ENCODE peak calls at places on chromosome 21, in nine cellular contexts. One of them, this sample, is unnamed.

GRCh38 chr21:8991088-8991907 is 1530.1 kb upstream of the TPTE start:
- DNase-seq in MCF 10A: no peak
- DNase-seq in stimulated activated CD4-positive, alpha-beta T cell treated with anti-CD3 and anti-CD28 coated beads, Interleukin-4, amount 100 ng/mL, for 1 hour: no peak
- DNase-seq in hypothalamus: no peak
- DNase-seq in ureter: no peak
- DNase-seq in foreskin fibroblast: no peak
- DNase-seq in AML-193: no peak
- DNase-seq in stimulated activated CD8-positive, alpha-beta memory T cell treated with anti-CD3 and anti-CD28 coated beads, Interleukin-4, amount 100 ng/mL, for 24 hours: no peak
- DNase-seq in iris pigment epithelial cell: no peak
- DNase-seq in this sample: no peak

GRCh38 chr21:38363684-38364083 is 106.9 kb downstream of the KCNJ15 start:
- DNase-seq in ureter: no peak
- DNase-seq in AML-193: peak; percentile 34
- DNase-seq in stimulated activated CD4-positive, alpha-beta T cell treated with anti-CD3 and anti-CD28 coated beads, Interleukin-4, amount 100 ng/mL, for 1 hour: no peak
- DNase-seq in foreskin fibroblast: no peak
- DNase-seq in MCF 10A: no peak
- DNase-seq in hypothalamus: no peak
- DNase-seq in iris pigment epithelial cell: no peak
- DNase-seq in stimulated activated CD8-positive, alpha-beta memory T cell treated with anti-CD3 and anti-CD28 coated beads, Interleukin-4, amount 100 ng/mL, for 24 hours: no peak
- DNase-seq in this sample: no peak

GRCh38 chr21:39386194-39386593 is 37.3 kb upstream of the HMGN1 start:
- DNase-seq in stimulated activated CD4-positive, alpha-beta T cell treated with anti-CD3 and anti-CD28 coated beads, Interleukin-4, amount 100 ng/mL, for 1 hour: peak; percentile 13
- DNase-seq in foreskin fibroblast: no peak
- DNase-seq in stimulated activated CD8-positive, alpha-beta memory T cell treated with anti-CD3 and anti-CD28 coated beads, Interleukin-4, amount 100 ng/mL, for 24 hours: no peak
- DNase-seq in MCF 10A: no peak
- DNase-seq in hypothalamus: no peak
- DNase-seq in ureter: no peak
- DNase-seq in AML-193: no peak
- DNase-seq in iris pigment epithelial cell: no peak
- DNase-seq in this sample: no peak

GRCh38 chr21:41425954-41426655 is at the start of gene MX1:
- DNase-seq in stimulated activated CD8-positive, alpha-beta memory T cell treated with anti-CD3 and anti-CD28 coated beads, Interleukin-4, amount 100 ng/mL, for 24 hours: peak; percentile 70
- DNase-seq in hypothalamus: peak; percentile 21
- DNase-seq in stimulated activated CD4-positive, alpha-beta T cell treated with anti-CD3 and anti-CD28 coated beads, Interleukin-4, amount 100 ng/mL, for 1 hour: peak; percentile 88
- DNase-seq in foreskin fibroblast: peak; percentile 7
- DNase-seq in ureter: peak; percentile 76
- DNase-seq in MCF 10A: no peak
- DNase-seq in AML-193: peak; percentile 15
- DNase-seq in iris pigment epithelial cell: peak; percentile 43
- DNase-seq in this sample: peak; percentile 27

GRCh38 chr21:46411691-46412090 is 47.0 kb upstream of the DIP2A start:
- DNase-seq in AML-193: no peak
- DNase-seq in stimulated activated CD8-positive, alpha-beta memory T cell treated with anti-CD3 and anti-CD28 coated beads, Interleukin-4, amount 100 ng/mL, for 24 hours: no peak
- DNase-seq in ureter: no peak
- DNase-seq in foreskin fibroblast: no peak
- DNase-seq in iris pigment epithelial cell: no peak
- DNase-seq in MCF 10A: no peak
- DNase-seq in hypothalamus: no peak
- DNase-seq in stimulated activated CD4-positive, alpha-beta T cell treated with anti-CD3 and anti-CD28 coated beads, Interleukin-4, amount 100 ng/mL, for 1 hour: no peak
- DNase-seq in this sample: no peak

GRCh38 chr21:28135646-28136045 is 857.0 kb downstream of the LTN1 start:
- DNase-seq in hypothalamus: no peak
- DNase-seq in ureter: no peak
- DNase-seq in stimulated activated CD8-positive, alpha-beta memory T cell treated with anti-CD3 and anti-CD28 coated beads, Interleukin-4, amount 100 ng/mL, for 24 hours: no peak
- DNase-seq in iris pigment epithelial cell: no peak
- DNase-seq in MCF 10A: no peak
- DNase-seq in stimulated activated CD4-positive, alpha-beta T cell treated with anti-CD3 and anti-CD28 coated beads, Interleukin-4, amount 100 ng/mL, for 1 hour: no peak
- DNase-seq in foreskin fibroblast: no peak
- DNase-seq in AML-193: no peak
- DNase-seq in this sample: no peak

GRCh38 chr21:15531986-15532385 is 197.8 kb upstream of the USP25 start:
- DNase-seq in stimulated activated CD4-positive, alpha-beta T cell treated with anti-CD3 and anti-CD28 coated beads, Interleukin-4, amount 100 ng/mL, for 1 hour: no peak
- DNase-seq in AML-193: no peak
- DNase-seq in iris pigment epithelial cell: no peak
- DNase-seq in hypothalamus: no peak
- DNase-seq in ureter: no peak
- DNase-seq in foreskin fibroblast: no peak
- DNase-seq in MCF 10A: no peak
- DNase-seq in stimulated activated CD8-positive, alpha-beta memory T cell treated with anti-CD3 and anti-CD28 coated beads, Interleukin-4, amount 100 ng/mL, for 24 hours: no peak
- DNase-seq in this sample: no peak

GRCh38 chr21:16117851-16118592 is 388.2 kb downstream of the USP25 start:
- DNase-seq in AML-193: no peak
- DNase-seq in stimulated activated CD4-positive, alpha-beta T cell treated with anti-CD3 and anti-CD28 coated beads, Interleukin-4, amount 100 ng/mL, for 1 hour: no peak
- DNase-seq in ureter: no peak
- DNase-seq in stimulated activated CD8-positive, alpha-beta memory T cell treated with anti-CD3 and anti-CD28 coated beads, Interleukin-4, amount 100 ng/mL, for 24 hours: no peak
- DNase-seq in MCF 10A: peak; percentile 17
- DNase-seq in foreskin fibroblast: peak; percentile 75
- DNase-seq in iris pigment epithelial cell: peak; percentile 94
- DNase-seq in hypothalamus: no peak
- DNase-seq in this sample: no peak

GRCh38 chr21:45001134-45002095 is 61.6 kb downstream of the SLX9 start:
- DNase-seq in AML-193: no peak
- DNase-seq in stimulated activated CD8-positive, alpha-beta memory T cell treated with anti-CD3 and anti-CD28 coated beads, Interleukin-4, amount 100 ng/mL, for 24 hours: no peak
- DNase-seq in foreskin fibroblast: peak; percentile 76
- DNase-seq in ureter: peak; percentile 74
- DNase-seq in stimulated activated CD4-positive, alpha-beta T cell treated with anti-CD3 and anti-CD28 coated beads, Interleukin-4, amount 100 ng/mL, for 1 hour: peak; percentile 1
- DNase-seq in MCF 10A: peak; percentile 89
- DNase-seq in iris pigment epithelial cell: peak; percentile 54
- DNase-seq in hypothalamus: peak; percentile 30
- DNase-seq in this sample: no peak

GRCh38 chr21:38979271-38980196 is 173.8 kb downstream of the ETS2 start:
- DNase-seq in hypothalamus: no peak
- DNase-seq in ureter: no peak
- DNase-seq in foreskin fibroblast: no peak
- DNase-seq in iris pigment epithelial cell: peak; percentile 73
- DNase-seq in MCF 10A: peak; percentile 22
- DNase-seq in stimulated activated CD8-positive, alpha-beta memory T cell treated with anti-CD3 and anti-CD28 coated beads, Interleukin-4, amount 100 ng/mL, for 24 hours: no peak
- DNase-seq in stimulated activated CD4-positive, alpha-beta T cell treated with anti-CD3 and anti-CD28 coated beads, Interleukin-4, amount 100 ng/mL, for 1 hour: no peak
- DNase-seq in AML-193: peak; percentile 61
- DNase-seq in this sample: no peak

GRCh38 chr21:25191141-25191540 is 416.1 kb downstream of the MRPL39 start:
- DNase-seq in iris pigment epithelial cell: no peak
- DNase-seq in AML-193: no peak
- DNase-seq in ureter: no peak
- DNase-seq in MCF 10A: no peak
- DNase-seq in foreskin fibroblast: no peak
- DNase-seq in stimulated activated CD4-positive, alpha-beta T cell treated with anti-CD3 and anti-CD28 coated beads, Interleukin-4, amount 100 ng/mL, for 1 hour: no peak
- DNase-seq in stimulated activated CD8-positive, alpha-beta memory T cell treated with anti-CD3 and anti-CD28 coated beads, Interleukin-4, amount 100 ng/mL, for 24 hours: no peak
- DNase-seq in hypothalamus: no peak
- DNase-seq in this sample: no peak

GRCh38 chr21:45415943-45416611 is 11.1 kb downstream of the COL18A1 start:
- DNase-seq in ureter: no peak
- DNase-seq in AML-193: no peak
- DNase-seq in hypothalamus: no peak
- DNase-seq in stimulated activated CD4-positive, alpha-beta T cell treated with anti-CD3 and anti-CD28 coated beads, Interleukin-4, amount 100 ng/mL, for 1 hour: no peak
- DNase-seq in foreskin fibroblast: no peak
- DNase-seq in iris pigment epithelial cell: no peak
- DNase-seq in stimulated activated CD8-positive, alpha-beta memory T cell treated with anti-CD3 and anti-CD28 coated beads, Interleukin-4, amount 100 ng/mL, for 24 hours: no peak
- DNase-seq in MCF 10A: no peak
- DNase-seq in this sample: no peak

GRCh38 chr21:45756029-45756428 is 112.5 kb downstream of the PCBP3 start:
- DNase-seq in stimulated activated CD8-positive, alpha-beta memory T cell treated with anti-CD3 and anti-CD28 coated beads, Interleukin-4, amount 100 ng/mL, for 24 hours: no peak
- DNase-seq in stimulated activated CD4-positive, alpha-beta T cell treated with anti-CD3 and anti-CD28 coated beads, Interleukin-4, amount 100 ng/mL, for 1 hour: no peak
- DNase-seq in MCF 10A: no peak
- DNase-seq in hypothalamus: no peak
- DNase-seq in ureter: no peak
- DNase-seq in AML-193: no peak
- DNase-seq in foreskin fibroblast: no peak
- DNase-seq in iris pigment epithelial cell: no peak
- DNase-seq in this sample: no peak

GRCh38 chr21:33428669-33429068 is 25.5 kb downstream of the IFNGR2 start:
- DNase-seq in AML-193: no peak
- DNase-seq in hypothalamus: no peak
- DNase-seq in MCF 10A: peak; percentile 99
- DNase-seq in ureter: no peak
- DNase-seq in iris pigment epithelial cell: no peak
- DNase-seq in stimulated activated CD8-positive, alpha-beta memory T cell treated with anti-CD3 and anti-CD28 coated beads, Interleukin-4, amount 100 ng/mL, for 24 hours: no peak
- DNase-seq in stimulated activated CD4-positive, alpha-beta T cell treated with anti-CD3 and anti-CD28 coated beads, Interleukin-4, amount 100 ng/mL, for 1 hour: no peak
- DNase-seq in foreskin fibroblast: peak; percentile 34
- DNase-seq in this sample: no peak

GRCh38 chr21:32516729-32517649 is 68.3 kb downstream of the TCP10L start:
- DNase-seq in MCF 10A: peak; percentile 89
- DNase-seq in iris pigment epithelial cell: peak; percentile 90
- DNase-seq in foreskin fibroblast: peak; percentile 84
- DNase-seq in AML-193: no peak
- DNase-seq in ureter: no peak
- DNase-seq in stimulated activated CD4-positive, alpha-beta T cell treated with anti-CD3 and anti-CD28 coated beads, Interleukin-4, amount 100 ng/mL, for 1 hour: no peak
- DNase-seq in stimulated activated CD8-positive, alpha-beta memory T cell treated with anti-CD3 and anti-CD28 coated beads, Interleukin-4, amount 100 ng/mL, for 24 hours: no peak
- DNase-seq in hypothalamus: no peak
- DNase-seq in this sample: no peak

GRCh38 chr21:43767980-43768867 is 7.9 kb downstream of the CSTB start:
- DNase-seq in ureter: peak; percentile 80
- DNase-seq in AML-193: no peak
- DNase-seq in stimulated activated CD8-positive, alpha-beta memory T cell treated with anti-CD3 and anti-CD28 coated beads, Interleukin-4, amount 100 ng/mL, for 24 hours: no peak
- DNase-seq in iris pigment epithelial cell: peak; percentile 89
- DNase-seq in stimulated activated CD4-positive, alpha-beta T cell treated with anti-CD3 and anti-CD28 coated beads, Interleukin-4, amount 100 ng/mL, for 1 hour: no peak
- DNase-seq in hypothalamus: peak; percentile 27
- DNase-seq in foreskin fibroblast: peak; percentile 63
- DNase-seq in MCF 10A: peak; percentile 94
- DNase-seq in this sample: no peak

GRCh38 chr21:30329203-30329868 is 8.2 kb downstream of the KRTAP27-1 start:
- DNase-seq in stimulated activated CD4-positive, alpha-beta T cell treated with anti-CD3 and anti-CD28 coated beads, Interleukin-4, amount 100 ng/mL, for 1 hour: no peak
- DNase-seq in ureter: no peak
- DNase-seq in foreskin fibroblast: no peak
- DNase-seq in hypothalamus: no peak
- DNase-seq in MCF 10A: peak; percentile 47
- DNase-seq in iris pigment epithelial cell: peak; percentile 23
- DNase-seq in AML-193: no peak
- DNase-seq in stimulated activated CD8-positive, alpha-beta memory T cell treated with anti-CD3 and anti-CD28 coated beads, Interleukin-4, amount 100 ng/mL, for 24 hours: no peak
- DNase-seq in this sample: no peak

GRCh38 chr21:26843912-26844257 is 1.3 kb downstream of the ADAMTS1 start:
- DNase-seq in hypothalamus: no peak
- DNase-seq in stimulated activated CD8-positive, alpha-beta memory T cell treated with anti-CD3 and anti-CD28 coated beads, Interleukin-4, amount 100 ng/mL, for 24 hours: no peak
- DNase-seq in stimulated activated CD4-positive, alpha-beta T cell treated with anti-CD3 and anti-CD28 coated beads, Interleukin-4, amount 100 ng/mL, for 1 hour: no peak
- DNase-seq in AML-193: no peak
- DNase-seq in foreskin fibroblast: no peak
- DNase-seq in MCF 10A: peak; percentile 49
- DNase-seq in ureter: no peak
- DNase-seq in iris pigment epithelial cell: peak; percentile 89
- DNase-seq in this sample: no peak

GRCh38 chr21:14843991-14844390 is 220.8 kb downstream of the NRIP1 start:
- DNase-seq in stimulated activated CD4-positive, alpha-beta T cell treated with anti-CD3 and anti-CD28 coated beads, Interleukin-4, amount 100 ng/mL, for 1 hour: no peak
- DNase-seq in foreskin fibroblast: no peak
- DNase-seq in hypothalamus: no peak
- DNase-seq in MCF 10A: no peak
- DNase-seq in ureter: no peak
- DNase-seq in stimulated activated CD8-positive, alpha-beta memory T cell treated with anti-CD3 and anti-CD28 coated beads, Interleukin-4, amount 100 ng/mL, for 24 hours: no peak
- DNase-seq in AML-193: no peak
- DNase-seq in iris pigment epithelial cell: peak; percentile 30
- DNase-seq in this sample: no peak

GRCh38 chr21:17264182-17264581 is 248.7 kb upstream of the CXADR start:
- DNase-seq in foreskin fibroblast: no peak
- DNase-seq in AML-193: no peak
- DNase-seq in MCF 10A: no peak
- DNase-seq in hypothalamus: no peak
- DNase-seq in stimulated activated CD8-positive, alpha-beta memory T cell treated with anti-CD3 and anti-CD28 coated beads, Interleukin-4, amount 100 ng/mL, for 24 hours: no peak
- DNase-seq in ureter: no peak
- DNase-seq in iris pigment epithelial cell: no peak
- DNase-seq in stimulated activated CD4-positive, alpha-beta T cell treated with anti-CD3 and anti-CD28 coated beads, Interleukin-4, amount 100 ng/mL, for 1 hour: no peak
- DNase-seq in this sample: no peak

GRCh38 chr21:44432841-44433790 is 22.2 kb upstream of the LRRC3 start:
- DNase-seq in stimulated activated CD4-positive, alpha-beta T cell treated with anti-CD3 and anti-CD28 coated beads, Interleukin-4, amount 100 ng/mL, for 1 hour: no peak
- DNase-seq in hypothalamus: no peak
- DNase-seq in AML-193: no peak
- DNase-seq in iris pigment epithelial cell: no peak
- DNase-seq in stimulated activated CD8-positive, alpha-beta memory T cell treated with anti-CD3 and anti-CD28 coated beads, Interleukin-4, amount 100 ng/mL, for 24 hours: no peak
- DNase-seq in ureter: no peak
- DNase-seq in MCF 10A: no peak
- DNase-seq in foreskin fibroblast: no peak
- DNase-seq in this sample: no peak

GRCh38 chr21:38544681-38545080 is 46.4 kb upstream of the ERG start:
- DNase-seq in stimulated activated CD8-positive, alpha-beta memory T cell treated with anti-CD3 and anti-CD28 coated beads, Interleukin-4, amount 100 ng/mL, for 24 hours: no peak
- DNase-seq in MCF 10A: peak; percentile 14
- DNase-seq in stimulated activated CD4-positive, alpha-beta T cell treated with anti-CD3 and anti-CD28 coated beads, Interleukin-4, amount 100 ng/mL, for 1 hour: no peak
- DNase-seq in hypothalamus: no peak
- DNase-seq in ureter: no peak
- DNase-seq in AML-193: no peak
- DNase-seq in iris pigment epithelial cell: peak; percentile 1
- DNase-seq in foreskin fibroblast: no peak
- DNase-seq in this sample: no peak

GRCh38 chr21:38716942-38717341 is 88.8 kb upstream of the ETS2 start:
- DNase-seq in stimulated activated CD8-positive, alpha-beta memory T cell treated with anti-CD3 and anti-CD28 coated beads, Interleukin-4, amount 100 ng/mL, for 24 hours: no peak
- DNase-seq in stimulated activated CD4-positive, alpha-beta T cell treated with anti-CD3 and anti-CD28 coated beads, Interleukin-4, amount 100 ng/mL, for 1 hour: no peak
- DNase-seq in AML-193: no peak
- DNase-seq in ureter: no peak
- DNase-seq in iris pigment epithelial cell: peak; percentile 34
- DNase-seq in MCF 10A: peak; percentile 15
- DNase-seq in hypothalamus: no peak
- DNase-seq in foreskin fibroblast: no peak
- DNase-seq in this sample: no peak

GRCh38 chr21:44985441-44986401 is 45.9 kb downstream of the SLX9 start:
- DNase-seq in stimulated activated CD4-positive, alpha-beta T cell treated with anti-CD3 and anti-CD28 coated beads, Interleukin-4, amount 100 ng/mL, for 1 hour: no peak
- DNase-seq in hypothalamus: no peak
- DNase-seq in AML-193: no peak
- DNase-seq in ureter: no peak
- DNase-seq in stimulated activated CD8-positive, alpha-beta memory T cell treated with anti-CD3 and anti-CD28 coated beads, Interleukin-4, amount 100 ng/mL, for 24 hours: no peak
- DNase-seq in iris pigment epithelial cell: no peak
- DNase-seq in MCF 10A: no peak
- DNase-seq in foreskin fibroblast: no peak
- DNase-seq in this sample: no peak

GRCh38 chr21:36732217-36732616 is 33.3 kb downstream of the SIM2 start:
- DNase-seq in stimulated activated CD8-positive, alpha-beta memory T cell treated with anti-CD3 and anti-CD28 coated beads, Interleukin-4, amount 100 ng/mL, for 24 hours: no peak
- DNase-seq in foreskin fibroblast: no peak
- DNase-seq in ureter: no peak
- DNase-seq in iris pigment epithelial cell: no peak
- DNase-seq in AML-193: no peak
- DNase-seq in MCF 10A: no peak
- DNase-seq in hypothalamus: no peak
- DNase-seq in stimulated activated CD4-positive, alpha-beta T cell treated with anti-CD3 and anti-CD28 coated beads, Interleukin-4, amount 100 ng/mL, for 1 hour: no peak
- DNase-seq in this sample: no peak

GRCh38 chr21:46037338-46038325 is 56.1 kb downstream of the COL6A1 start:
- DNase-seq in AML-193: no peak
- DNase-seq in foreskin fibroblast: no peak
- DNase-seq in MCF 10A: no peak
- DNase-seq in ureter: no peak
- DNase-seq in stimulated activated CD8-positive, alpha-beta memory T cell treated with anti-CD3 and anti-CD28 coated beads, Interleukin-4, amount 100 ng/mL, for 24 hours: no peak
- DNase-seq in iris pigment epithelial cell: no peak
- DNase-seq in stimulated activated CD4-positive, alpha-beta T cell treated with anti-CD3 and anti-CD28 coated beads, Interleukin-4, amount 100 ng/mL, for 1 hour: no peak
- DNase-seq in hypothalamus: no peak
- DNase-seq in this sample: no peak

GRCh38 chr21:25385912-25386474 is 221.3 kb downstream of the MRPL39 start:
- DNase-seq in foreskin fibroblast: peak; percentile 16
- DNase-seq in ureter: no peak
- DNase-seq in stimulated activated CD4-positive, alpha-beta T cell treated with anti-CD3 and anti-CD28 coated beads, Interleukin-4, amount 100 ng/mL, for 1 hour: no peak
- DNase-seq in iris pigment epithelial cell: peak; percentile 53
- DNase-seq in stimulated activated CD8-positive, alpha-beta memory T cell treated with anti-CD3 and anti-CD28 coated beads, Interleukin-4, amount 100 ng/mL, for 24 hours: no peak
- DNase-seq in hypothalamus: no peak
- DNase-seq in MCF 10A: peak; percentile 75
- DNase-seq in AML-193: peak; percentile 38
- DNase-seq in this sample: no peak

GRCh38 chr21:45224189-45224938 is 63.3 kb downstream of the POFUT2 start:
- DNase-seq in stimulated activated CD8-positive, alpha-beta memory T cell treated with anti-CD3 and anti-CD28 coated beads, Interleukin-4, amount 100 ng/mL, for 24 hours: no peak
- DNase-seq in stimulated activated CD4-positive, alpha-beta T cell treated with anti-CD3 and anti-CD28 coated beads, Interleukin-4, amount 100 ng/mL, for 1 hour: peak; percentile 33
- DNase-seq in iris pigment epithelial cell: no peak
- DNase-seq in AML-193: no peak
- DNase-seq in ureter: no peak
- DNase-seq in foreskin fibroblast: no peak
- DNase-seq in hypothalamus: no peak
- DNase-seq in MCF 10A: no peak
- DNase-seq in this sample: no peak

GRCh38 chr21:45142469-45142868 is 68.1 kb downstream of the ADARB1 start:
- DNase-seq in foreskin fibroblast: peak; percentile 77
- DNase-seq in MCF 10A: peak; percentile 39
- DNase-seq in hypothalamus: no peak
- DNase-seq in stimulated activated CD4-positive, alpha-beta T cell treated with anti-CD3 and anti-CD28 coated beads, Interleukin-4, amount 100 ng/mL, for 1 hour: no peak
- DNase-seq in AML-193: no peak
- DNase-seq in stimulated activated CD8-positive, alpha-beta memory T cell treated with anti-CD3 and anti-CD28 coated beads, Interleukin-4, amount 100 ng/mL, for 24 hours: no peak
- DNase-seq in iris pigment epithelial cell: peak; percentile 89
- DNase-seq in ureter: peak; percentile 37
- DNase-seq in this sample: peak; percentile 17

GRCh38 chr21:18646114-18646513 is 242.5 kb upstream of the TMPRSS15 start:
- DNase-seq in ureter: no peak
- DNase-seq in MCF 10A: no peak
- DNase-seq in stimulated activated CD4-positive, alpha-beta T cell treated with anti-CD3 and anti-CD28 coated beads, Interleukin-4, amount 100 ng/mL, for 1 hour: no peak
- DNase-seq in hypothalamus: no peak
- DNase-seq in stimulated activated CD8-positive, alpha-beta memory T cell treated with anti-CD3 and anti-CD28 coated beads, Interleukin-4, amount 100 ng/mL, for 24 hours: no peak
- DNase-seq in AML-193: no peak
- DNase-seq in foreskin fibroblast: no peak
- DNase-seq in iris pigment epithelial cell: no peak
- DNase-seq in this sample: no peak

GRCh38 chr21:34582506-34583150 is 32.3 kb downstream of the RCAN1 start:
- DNase-seq in ureter: no peak
- DNase-seq in AML-193: peak; percentile 71
- DNase-seq in iris pigment epithelial cell: peak; percentile 62
- DNase-seq in stimulated activated CD8-positive, alpha-beta memory T cell treated with anti-CD3 and anti-CD28 coated beads, Interleukin-4, amount 100 ng/mL, for 24 hours: no peak
- DNase-seq in stimulated activated CD4-positive, alpha-beta T cell treated with anti-CD3 and anti-CD28 coated beads, Interleukin-4, amount 100 ng/mL, for 1 hour: no peak
- DNase-seq in foreskin fibroblast: peak; percentile 42
- DNase-seq in hypothalamus: no peak
- DNase-seq in MCF 10A: peak; percentile 48
- DNase-seq in this sample: no peak